ENCODE peak calls at places on chromosome X, in six cellular contexts. One of them, this sample, is unnamed.

GRCh38 chrX:79182616-79183015 is 38.1 kb downstream of the GPR174 start:
- DNase-seq in NCI-H774: no peak
- DNase-seq in fibroblast of mammary gland: no peak
- DNase-seq in cardiac muscle cell: no peak
- DNase-seq in upper lobe of left lung: no peak
- DNase-seq in NCI-H2171: no peak
- DNase-seq in this sample: no peak

GRCh38 chrX:15404712-15405111 is 20.5 kb upstream of the VEGFD start:
- DNase-seq in NCI-H774: no peak
- DNase-seq in fibroblast of mammary gland: peak
- DNase-seq in cardiac muscle cell: peak
- DNase-seq in upper lobe of left lung: no peak
- DNase-seq in NCI-H2171: no peak
- DNase-seq in this sample: no peak

GRCh38 chrX:19670854-19671620 is 155.7 kb upstream of the MAP3K15 start:
- DNase-seq in NCI-H774: no peak
- DNase-seq in fibroblast of mammary gland: peak
- DNase-seq in cardiac muscle cell: peak
- DNase-seq in upper lobe of left lung: no peak
- DNase-seq in NCI-H2171: no peak
- DNase-seq in this sample: peak

GRCh38 chrX:111131572-111131971 is 35.6 kb downstream of the PAK3 start:
- DNase-seq in NCI-H774: no peak
- DNase-seq in fibroblast of mammary gland: peak
- DNase-seq in cardiac muscle cell: no peak
- DNase-seq in upper lobe of left lung: no peak
- DNase-seq in NCI-H2171: no peak
- DNase-seq in this sample: no peak

GRCh38 chrX:2457289-2458133 is 43.3 kb downstream of the DHRSX start:
- DNase-seq in NCI-H774: no peak
- DNase-seq in fibroblast of mammary gland: no peak
- DNase-seq in cardiac muscle cell: no peak
- DNase-seq in upper lobe of left lung: no peak
- DNase-seq in NCI-H2171: no peak
- DNase-seq in this sample: no peak

GRCh38 chrX:68652327-68652930 is 5.0 kb downstream of the STARD8 start:
- DNase-seq in NCI-H774: no peak
- DNase-seq in fibroblast of mammary gland: peak
- DNase-seq in cardiac muscle cell: no peak
- DNase-seq in upper lobe of left lung: no peak
- DNase-seq in NCI-H2171: no peak
- DNase-seq in this sample: no peak

GRCh38 chrX:136260801-136261200 is 9.6 kb upstream of the MAP7D3 start:
- DNase-seq in NCI-H774: no peak
- DNase-seq in fibroblast of mammary gland: peak
- DNase-seq in cardiac muscle cell: peak
- DNase-seq in upper lobe of left lung: no peak
- DNase-seq in NCI-H2171: no peak
- DNase-seq in this sample: no peak

GRCh38 chrX:36986231-36986630 is 21.9 kb upstream of the FAM47C start:
- DNase-seq in NCI-H774: no peak
- DNase-seq in fibroblast of mammary gland: no peak
- DNase-seq in cardiac muscle cell: no peak
- DNase-seq in upper lobe of left lung: peak
- DNase-seq in NCI-H2171: no peak
- DNase-seq in this sample: no peak

GRCh38 chrX:101287402-101287801 is 3.7 kb downstream of the TAF7L start:
- DNase-seq in NCI-H774: no peak
- DNase-seq in fibroblast of mammary gland: peak
- DNase-seq in cardiac muscle cell: peak
- DNase-seq in upper lobe of left lung: no peak
- DNase-seq in NCI-H2171: no peak
- DNase-seq in this sample: peak

GRCh38 chrX:21153503-21153902 is 220.7 kb upstream of the CNKSR2 start:
- DNase-seq in NCI-H774: no peak
- DNase-seq in fibroblast of mammary gland: peak
- DNase-seq in cardiac muscle cell: peak
- DNase-seq in upper lobe of left lung: no peak
- DNase-seq in NCI-H2171: no peak
- DNase-seq in this sample: no peak

GRCh38 chrX:2677764-2678163 is 13.3 kb upstream of the CD99 start:
- DNase-seq in NCI-H774: no peak
- DNase-seq in fibroblast of mammary gland: peak
- DNase-seq in cardiac muscle cell: peak
- DNase-seq in upper lobe of left lung: no peak
- DNase-seq in NCI-H2171: no peak
- DNase-seq in this sample: no peak

GRCh38 chrX:133670394-133670793 is 255.1 kb upstream of the GPC4 start:
- DNase-seq in NCI-H774: peak
- DNase-seq in fibroblast of mammary gland: peak
- DNase-seq in cardiac muscle cell: peak
- DNase-seq in upper lobe of left lung: no peak
- DNase-seq in NCI-H2171: peak
- DNase-seq in this sample: peak

GRCh38 chrX:153719238-153719637 is 4.9 kb downstream of the BCAP31 start:
- DNase-seq in NCI-H774: no peak
- DNase-seq in fibroblast of mammary gland: no peak
- DNase-seq in cardiac muscle cell: no peak
- DNase-seq in upper lobe of left lung: no peak
- DNase-seq in NCI-H2171: no peak
- DNase-seq in this sample: no peak

GRCh38 chrX:19440713-19441112 is 74.6 kb downstream of the MAP3K15 start:
- DNase-seq in NCI-H774: no peak
- DNase-seq in fibroblast of mammary gland: peak
- DNase-seq in cardiac muscle cell: peak
- DNase-seq in upper lobe of left lung: no peak
- DNase-seq in NCI-H2171: no peak
- DNase-seq in this sample: no peak

GRCh38 chrX:73214366-73215094 is at the start of gene NAP1L2:
- DNase-seq in NCI-H774: peak
- DNase-seq in fibroblast of mammary gland: peak
- DNase-seq in cardiac muscle cell: peak
- DNase-seq in upper lobe of left lung: peak
- DNase-seq in NCI-H2171: no peak
- DNase-seq in this sample: peak

GRCh38 chrX:38817004-38817703 is 15.9 kb downstream of the MID1IP1 start:
- DNase-seq in NCI-H774: no peak
- DNase-seq in fibroblast of mammary gland: peak
- DNase-seq in cardiac muscle cell: peak
- DNase-seq in upper lobe of left lung: no peak
- DNase-seq in NCI-H2171: no peak
- DNase-seq in this sample: peak

GRCh38 chrX:107924136-107924746 is 57.9 kb downstream of the TEX13B start:
- DNase-seq in NCI-H774: no peak
- DNase-seq in fibroblast of mammary gland: no peak
- DNase-seq in cardiac muscle cell: no peak
- DNase-seq in upper lobe of left lung: no peak
- DNase-seq in NCI-H2171: no peak
- DNase-seq in this sample: no peak

GRCh38 chrX:133249659-133250058 is 31.5 kb upstream of the TFDP3 start:
- DNase-seq in NCI-H774: no peak
- DNase-seq in fibroblast of mammary gland: peak
- DNase-seq in cardiac muscle cell: peak
- DNase-seq in upper lobe of left lung: no peak
- DNase-seq in NCI-H2171: no peak
- DNase-seq in this sample: no peak

GRCh38 chrX:45767021-45767491 is 566.4 kb upstream of the DIPK2B start:
- DNase-seq in NCI-H774: no peak
- DNase-seq in fibroblast of mammary gland: peak
- DNase-seq in cardiac muscle cell: peak
- DNase-seq in upper lobe of left lung: no peak
- DNase-seq in NCI-H2171: no peak
- DNase-seq in this sample: no peak

GRCh38 chrX:119512145-119512800 is 44.0 kb downstream of the SLC25A5 start:
- DNase-seq in NCI-H774: peak
- DNase-seq in fibroblast of mammary gland: peak
- DNase-seq in cardiac muscle cell: peak
- DNase-seq in upper lobe of left lung: no peak
- DNase-seq in NCI-H2171: peak
- DNase-seq in this sample: peak

GRCh38 chrX:2325076-2325784 is 175.5 kb downstream of the DHRSX start:
- DNase-seq in NCI-H774: no peak
- DNase-seq in fibroblast of mammary gland: peak
- DNase-seq in cardiac muscle cell: peak
- DNase-seq in upper lobe of left lung: no peak
- DNase-seq in NCI-H2171: no peak
- DNase-seq in this sample: no peak

GRCh38 chrX:40358994-40359393 is 221.8 kb upstream of the ATP6AP2 start:
- DNase-seq in NCI-H774: no peak
- DNase-seq in fibroblast of mammary gland: no peak
- DNase-seq in cardiac muscle cell: no peak
- DNase-seq in upper lobe of left lung: no peak
- DNase-seq in NCI-H2171: no peak
- DNase-seq in this sample: no peak

GRCh38 chrX:48945517-48946348 is 11.7 kb downstream of the OTUD5 start:
- DNase-seq in NCI-H774: no peak
- DNase-seq in fibroblast of mammary gland: peak
- DNase-seq in cardiac muscle cell: peak
- DNase-seq in upper lobe of left lung: no peak
- DNase-seq in NCI-H2171: peak
- DNase-seq in this sample: peak

GRCh38 chrX:109783712-109784109 is 50.7 kb upstream of the ACSL4 start:
- DNase-seq in NCI-H774: no peak
- DNase-seq in fibroblast of mammary gland: no peak
- DNase-seq in cardiac muscle cell: peak
- DNase-seq in upper lobe of left lung: no peak
- DNase-seq in NCI-H2171: no peak
- DNase-seq in this sample: no peak

GRCh38 chrX:48956728-48957414 is 536 bp downstream of the OTUD5 start:
- DNase-seq in NCI-H774: no peak
- DNase-seq in fibroblast of mammary gland: no peak
- DNase-seq in cardiac muscle cell: peak
- DNase-seq in upper lobe of left lung: peak
- DNase-seq in NCI-H2171: no peak
- DNase-seq in this sample: no peak

GRCh38 chrX:39762266-39762841 is 335.4 kb downstream of the BCOR start:
- DNase-seq in NCI-H774: no peak
- DNase-seq in fibroblast of mammary gland: peak
- DNase-seq in cardiac muscle cell: peak
- DNase-seq in upper lobe of left lung: no peak
- DNase-seq in NCI-H2171: no peak
- DNase-seq in this sample: no peak

GRCh38 chrX:99184153-99184552 is 1225.9 kb downstream of the PCDH19 start:
- DNase-seq in NCI-H774: no peak
- DNase-seq in fibroblast of mammary gland: no peak
- DNase-seq in cardiac muscle cell: no peak
- DNase-seq in upper lobe of left lung: no peak
- DNase-seq in NCI-H2171: no peak
- DNase-seq in this sample: no peak